ENCODE peak calls at places on chromosomes 11 and 22, in nine cellular contexts. E, M, R, P, B, Q, N, U and T are unnamed samples.

GRCh38 chr11:60852060-60852638 is 3.6 kb downstream of the PTGDR2 start:
- DNase-seq in E (no peak), M (no peak), R (no peak), P (peak; percentile 40), B (no peak), Q (no peak), N (peak; percentile 70), U (no peak), T (no peak)

GRCh38 chr11:89177691-89178231 is at the start of gene TYR:
- DNase-seq in E (no peak), M (no peak), R (no peak), P (no peak), B (no peak), Q (no peak), N (no peak), U (no peak), T (no peak)

GRCh38 chr11:134736251-134737072 is 324.4 kb upstream of the B3GAT1 start:
- DNase-seq in E (no peak), M (no peak), R (no peak), P (no peak), B (no peak), Q (no peak), N (no peak), U (no peak), T (no peak)

GRCh38 chr11:68044145-68044813 is 5.5 kb downstream of the TCIRG1 start:
- DNase-seq in E (no peak), M (no peak), R (no peak), P (peak; percentile 34), B (no peak), Q (no peak), N (peak; percentile 33), U (no peak), T (no peak)

GRCh38 chr22:19446603-19447387 is 716 bp downstream of the C22orf39 start:
- DNase-seq in E (no peak), M (no peak), R (no peak), P (no peak), B (no peak), Q (no peak), N (no peak), U (no peak), T (no peak)

GRCh38 chr22:17396531-17396930 is 27.3 kb downstream of the CECR2 start:
- DNase-seq in E (no peak), M (no peak), R (no peak), P (no peak), B (no peak), Q (no peak), N (no peak), U (no peak), T (no peak)

GRCh38 chr11:66692446-66692845 is 14.8 kb upstream of the RBM4B start:
- DNase-seq in E (no peak), M (no peak), R (no peak), P (no peak), B (no peak), Q (no peak), N (no peak), U (no peak), T (no peak)

GRCh38 chr11:123255909-123256308 is 60.9 kb upstream of the CLMP start:
- DNase-seq in E (no peak), M (no peak), R (no peak), P (no peak), B (peak; percentile 42), Q (no peak), N (no peak), U (no peak), T (no peak)

GRCh38 chr22:43955883-43956286 is 643 bp downstream of the SAMM50 start:
- DNase-seq in E (no peak), M (no peak), R (no peak), P (no peak), B (peak; percentile 34), Q (no peak), N (no peak), U (no peak), T (no peak)

GRCh38 chr11:111081021-111081511 is 164.5 kb upstream of the POU2AF2 start:
- DNase-seq in E (no peak), M (peak; percentile 44), R (no peak), P (no peak), B (peak; percentile 15), Q (no peak), N (no peak), U (no peak), T (no peak)

GRCh38 chr11:103894673-103895072 is 141.8 kb upstream of the DDI1 start:
- DNase-seq in E (no peak), M (no peak), R (no peak), P (no peak), B (no peak), Q (no peak), N (no peak), U (no peak), T (no peak)
- TF ChIP-seq CTCF in E (no peak), M (no peak), R (no peak), P (no peak), B (no peak), Q (no peak), N (no peak), U (no peak), T (no peak)

DNA sequence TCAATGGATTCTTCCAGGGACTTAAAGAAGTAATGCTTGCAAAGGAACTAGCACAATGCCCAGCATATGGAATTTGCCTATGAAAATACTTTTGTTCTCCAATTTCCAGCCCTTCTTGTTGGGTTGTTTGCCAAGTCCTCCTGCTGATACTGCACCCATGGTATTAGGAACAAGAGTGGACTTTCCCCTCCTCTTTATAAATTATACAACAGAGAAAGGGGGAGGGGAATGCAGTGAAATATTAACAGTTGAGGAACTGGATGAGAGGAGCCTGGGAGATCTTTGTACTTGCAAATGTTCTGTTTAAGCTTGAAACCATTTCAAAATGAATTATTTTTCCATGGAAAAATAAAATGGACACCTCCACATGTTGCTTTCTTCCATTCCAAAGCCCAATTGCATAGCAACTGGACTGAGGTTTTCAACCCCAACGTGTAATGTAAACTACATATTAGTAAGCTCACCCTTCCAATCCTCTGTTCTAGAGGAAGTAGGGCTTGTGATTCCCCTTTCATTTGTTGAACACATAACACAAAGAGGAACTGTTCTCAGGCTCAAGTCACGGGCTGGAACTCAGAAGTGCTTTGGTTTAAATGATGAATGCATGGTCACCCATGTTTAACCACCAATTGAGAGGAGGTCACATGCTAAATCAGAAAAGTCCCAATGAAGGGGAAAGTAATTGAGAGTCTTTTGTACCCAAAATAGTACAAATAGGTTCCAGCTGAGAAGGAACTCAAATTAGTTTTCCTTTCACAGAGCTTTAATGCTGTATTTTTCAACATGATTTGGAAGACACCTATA is 66.2 kb upstream of the ZC3H12C start:
- DNase-seq in E (no peak), M (no peak), R (no peak), P (no peak), B (no peak), Q (no peak), N (peak; percentile 23), U (no peak), T (no peak)
- TF ChIP-seq CTCF in E (no peak), M (no peak), R (no peak), P (no peak), B (no peak), Q (no peak), N (no peak), U (no peak), T (no peak)

GRCh38 chr22:45731041-45731797 is 59.6 kb downstream of the ATXN10 start:
- DNase-seq in E (no peak), M (no peak), R (no peak), P (no peak), B (peak; percentile 40), Q (peak; percentile 44), N (no peak), U (no peak), T (peak; percentile 39)

GRCh38 chr22:45735273-45735672 is 63.6 kb downstream of the ATXN10 start:
- DNase-seq in E (no peak), M (no peak), R (no peak), P (no peak), B (no peak), Q (no peak), N (no peak), U (no peak), T (no peak)

GRCh38 chr22:45726081-45726480 is 54.4 kb downstream of the ATXN10 start:
- DNase-seq in E (no peak), M (no peak), R (no peak), P (no peak), B (no peak), Q (no peak), N (no peak), U (no peak), T (no peak)

DNA sequence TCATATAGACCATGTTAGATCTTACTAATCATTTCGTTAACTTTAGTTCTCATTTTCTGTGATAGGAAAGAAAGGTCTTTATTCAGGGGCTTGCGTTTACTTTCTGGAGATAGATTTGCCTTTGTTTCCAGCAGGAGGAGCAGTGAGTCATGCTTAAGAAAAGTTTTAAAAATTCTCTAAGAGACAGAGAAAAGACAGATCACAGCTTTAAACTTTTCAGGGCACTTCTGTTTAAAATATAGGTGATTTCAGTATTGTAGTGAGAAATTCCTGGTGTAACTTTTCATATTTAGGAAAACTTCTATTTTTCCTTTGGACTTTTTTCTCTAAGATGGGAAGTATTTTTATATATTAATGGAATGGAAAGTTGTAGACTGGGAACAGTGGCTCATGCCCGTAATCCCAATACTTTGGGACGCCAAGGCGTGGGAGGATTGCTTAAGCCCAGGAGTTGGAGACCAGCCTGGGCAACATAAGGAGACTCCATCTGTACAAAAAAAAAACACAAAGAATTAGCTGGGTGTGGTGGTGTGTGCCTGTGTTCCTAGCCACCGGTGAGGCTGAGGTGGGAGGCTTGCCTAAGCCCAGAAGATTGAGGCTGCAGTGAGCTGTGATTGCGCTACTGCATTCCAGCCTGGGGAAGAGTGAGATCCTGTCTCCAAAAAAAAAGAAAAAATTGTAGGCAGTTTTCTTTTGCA is 60.3 kb downstream of the ATXN10 start:
- DNase-seq in E (no peak), M (no peak), R (no peak), P (no peak), B (peak; percentile 51), Q (no peak), N (no peak), U (no peak), T (no peak)
- TF ChIP-seq CTCF in E (no peak), M (peak; percentile 52), R (no peak), P (peak; percentile 22), B (peak; percentile 53), Q (peak; percentile 54), N (no peak), U (peak; percentile 70), T (peak; percentile 66)

DNA sequence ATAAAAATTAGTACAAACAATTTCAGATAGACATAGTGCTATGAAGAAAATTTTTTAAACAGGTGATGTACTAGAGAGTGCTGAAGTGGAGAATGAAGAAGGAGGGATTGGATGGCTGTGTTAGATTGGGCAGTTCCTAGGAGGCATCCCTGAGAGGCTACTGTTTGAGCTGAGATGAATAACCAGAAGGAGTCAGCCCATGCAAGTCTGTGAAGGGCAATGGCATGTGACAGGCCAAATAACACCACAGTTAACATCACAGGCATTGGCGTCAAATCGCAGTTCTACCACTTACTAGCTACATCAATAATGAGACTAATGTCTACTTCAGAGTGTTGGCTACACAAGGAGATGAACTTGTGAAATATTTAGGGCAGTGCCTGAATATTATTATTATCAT is 35.4 kb downstream of the HORMAD2 start:
- DNase-seq in E (no peak), M (no peak), R (no peak), P (no peak), B (peak; percentile 6), Q (no peak), N (no peak), U (no peak), T (no peak)
- TF ChIP-seq CTCF in E (no peak), M (no peak), R (no peak), P (no peak), B (peak; percentile 4), Q (no peak), N (no peak), U (no peak), T (no peak)

GRCh38 chr11:2924381-2924780 is 4.8 kb downstream of the PHLDA2 start:
- DNase-seq in E (no peak), M (no peak), R (no peak), P (no peak), B (no peak), Q (no peak), N (no peak), U (no peak), T (no peak)
- TF ChIP-seq CTCF in E (no peak), M (no peak), R (no peak), P (no peak), B (no peak), Q (no peak), N (no peak), U (no peak), T (no peak)